ENCODE peak calls at places on chromosomes 13 and 19, in nine cellular contexts. G is astrocyte, O is upper lobe of right lung, S is GM23338, R is psoas muscle, U is aorta, Q is cardiac muscle cell, H is breast epithelium, D is tibial artery. Z is an unnamed sample.

GRCh38 chr19:23314505-23315241 is 64.5 kb upstream of the ZNF724 start:
- DNase-seq in G (no peak), R (no peak), D (no peak), O (no peak), U (no peak), Q (no peak), H (no peak), S (no peak), Z (no peak)

GRCh38 chr19:9673912-9674668 is 810 bp downstream of the ZNF562 start:
- DNase-seq in G (peak; percentile 25), H (no peak), R (no peak), O (no peak), D (no peak), Q (no peak), U (no peak), S (peak; percentile 29), Z (no peak)

GRCh38 chr13:112968380-112968909 is 569 bp upstream of the MCF2L start:
- DNase-seq in Q (peak; percentile 39), H (peak; percentile 35), O (peak; percentile 85), D (no peak), S (peak; percentile 62), R (no peak), U (no peak), G (no peak), Z (no peak)

GRCh38 chr13:26051231-26052135 is at the start of gene SHISA2:
- DNase-seq in Q (peak; percentile 83), U (peak; percentile 42), R (peak; percentile 37), D (no peak), H (no peak), S (peak; percentile 82), G (peak; percentile 49), O (peak; percentile 78), Z (no peak)

GRCh38 chr19:4985551-4985991 is 16.7 kb downstream of the KDM4B start:
- DNase-seq in O (no peak), D (no peak), H (no peak), R (no peak), Q (no peak), S (no peak), U (no peak), G (no peak), Z (no peak)

GRCh38 chr19:872266-872951 is 12.9 kb downstream of the CFD start:
- DNase-seq in U (peak; percentile 76), S (peak; percentile 82), G (peak; percentile 56), D (no peak), O (peak; percentile 87), R (peak; percentile 60), H (no peak), Q (peak; percentile 53), Z (no peak)

GRCh38 chr13:96020155-96020575 is 33.0 kb downstream of the UGGT2 start:
- DNase-seq in G (peak; percentile 50), D (no peak), U (no peak), O (no peak), R (no peak), H (no peak), S (peak; percentile 74), Q (peak; percentile 74), Z (peak; percentile 50)

GRCh38 chr13:95704510-95704909 is 27.6 kb downstream of the DNAJC3 start:
- DNase-seq in G (no peak), U (no peak), Q (no peak), R (no peak), D (no peak), S (peak; percentile 57), H (no peak), O (no peak), Z (no peak)

GRCh38 chr19:681029-681626 is 4.9 kb downstream of the FSTL3 start:
- DNase-seq in U (peak; percentile 79), H (no peak), O (peak; percentile 97), S (peak; percentile 96), Q (no peak), G (no peak), D (peak; percentile 41), R (no peak), Z (peak; percentile 94)

GRCh38 chr13:111536239-111536638 is 215.8 kb downstream of the TEX29 start:
- DNase-seq in S (no peak), O (no peak), Q (no peak), R (no peak), U (no peak), D (no peak), G (no peak), H (no peak), Z (no peak)
- H3K27me3 ChIP-seq in S (peaks cover 43% of the 10 kb centered on the region), O (peaks cover 83% of the 10 kb centered on the region), Q (peaks cover 93% of the 10 kb centered on the region), R (peaks cover 9% of the 10 kb centered on the region), U (no peaks in the 10 kb centered on the region), D (peaks cover 41% of the 10 kb centered on the region), G (peaks cover 15% of the 10 kb centered on the region), H (no peaks in the 10 kb centered on the region), Z (peaks cover 45% of the 10 kb centered on the region)

DNA sequence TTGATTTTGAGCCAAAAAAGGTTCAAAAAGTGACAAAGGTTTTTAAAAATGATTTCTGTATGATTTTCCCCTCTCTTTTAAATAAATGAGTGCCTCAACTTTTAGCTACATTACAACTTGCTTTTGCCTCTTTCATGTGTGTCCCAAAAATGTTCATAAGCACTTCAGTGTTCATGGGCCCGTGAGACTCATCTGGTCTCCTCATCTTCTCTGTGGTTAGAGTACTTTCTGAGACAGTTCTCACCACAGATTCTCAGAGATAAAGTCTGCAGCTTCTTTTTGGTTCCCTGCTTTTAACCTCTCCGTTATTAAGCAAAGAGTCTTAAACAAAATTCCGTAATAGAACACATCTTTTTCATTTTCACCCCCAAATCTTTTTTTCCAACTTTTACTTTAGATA is 156.9 kb downstream of the DLEU7 start:
- DNase-seq in R (no peak), G (no peak), D (no peak), Q (no peak), H (no peak), O (no peak), U (no peak), S (no peak), Z (no peak)
- H3K27ac ChIP-seq in R (no peak overlapping the region), G (no peak overlapping the region), D (no peak overlapping the region), Q (no peak overlapping the region), H (no peak overlapping the region), O (no peak overlapping the region), U (no peak overlapping the region), S (no peak overlapping the region), Z (no peak overlapping the region)

GRCh38 chr19:3958836-3959765 is 11.8 kb downstream of the DAPK3 start:
- DNase-seq in G (no peak), H (peak; percentile 29), U (no peak), O (no peak), S (no peak), Q (no peak), R (no peak), D (no peak), Z (no peak)
- H3K36me3 ChIP-seq in G (peaks cover 25% of the 10 kb centered on the region), H (peaks cover 20% of the 10 kb centered on the region), U (peaks cover 26% of the 10 kb centered on the region), O (peaks cover 71% of the 10 kb centered on the region), S (peaks cover 11% of the 10 kb centered on the region), Q (peaks cover 54% of the 10 kb centered on the region), R (peaks cover 15% of the 10 kb centered on the region), D (peaks cover 87% of the 10 kb centered on the region), Z (no peaks in the 10 kb centered on the region)

GRCh38 chr19:12833747-12834417 is 497 bp downstream of the RTBDN start:
- DNase-seq in R (no peak), S (peak; percentile 74), U (no peak), Q (peak; percentile 73), H (no peak), D (no peak), O (peak; percentile 69), G (no peak), Z (no peak)
- H3K27me3 ChIP-seq in R (peaks cover 53% of the 10 kb centered on the region), S (peaks cover 14% of the 10 kb centered on the region), U (no peaks in the 10 kb centered on the region), Q (peaks cover 44% of the 10 kb centered on the region), H (peaks cover 18% of the 10 kb centered on the region), D (peaks cover 98% of the 10 kb centered on the region), O (peaks cover 91% of the 10 kb centered on the region), G (peaks cover 55% of the 10 kb centered on the region), Z (peaks cover 47% of the 10 kb centered on the region)

GRCh38 chr19:31096047-31096446 is 253.2 kb downstream of the TSHZ3 start:
- DNase-seq in O (no peak), H (no peak), S (peak; percentile 22), G (no peak), D (no peak), U (no peak), R (peak; percentile 18), Q (peak; percentile 59), Z (no peak)
- H3K27ac ChIP-seq in O (no peak overlapping the region), H (no peak overlapping the region), S (no peak overlapping the region), G (no peak overlapping the region), D (no peak overlapping the region), U (no peak overlapping the region), R (no peak overlapping the region), Q (peak overlapping the region; percentile 25), Z (no peak overlapping the region)

GRCh38 chr13:45341034-45341798 is at the start of gene TPT1:
- DNase-seq in Q (peak; percentile 98), U (peak; percentile 98), G (peak; percentile 93), S (peak; percentile 98), O (peak; percentile 100), D (peak; percentile 98), R (peak; percentile 99), H (peak; percentile 99), Z (peak; percentile 99)
- H3K36me3 ChIP-seq in Q (peaks cover 38% of the 10 kb centered on the region), U (peaks cover 2% of the 10 kb centered on the region), G (peaks cover 41% of the 10 kb centered on the region), S (peaks cover 43% of the 10 kb centered on the region), O (peaks cover 46% of the 10 kb centered on the region), D (peaks cover 59% of the 10 kb centered on the region), R (peaks cover 13% of the 10 kb centered on the region), H (no peaks in the 10 kb centered on the region), Z (no peaks in the 10 kb centered on the region)

DNA sequence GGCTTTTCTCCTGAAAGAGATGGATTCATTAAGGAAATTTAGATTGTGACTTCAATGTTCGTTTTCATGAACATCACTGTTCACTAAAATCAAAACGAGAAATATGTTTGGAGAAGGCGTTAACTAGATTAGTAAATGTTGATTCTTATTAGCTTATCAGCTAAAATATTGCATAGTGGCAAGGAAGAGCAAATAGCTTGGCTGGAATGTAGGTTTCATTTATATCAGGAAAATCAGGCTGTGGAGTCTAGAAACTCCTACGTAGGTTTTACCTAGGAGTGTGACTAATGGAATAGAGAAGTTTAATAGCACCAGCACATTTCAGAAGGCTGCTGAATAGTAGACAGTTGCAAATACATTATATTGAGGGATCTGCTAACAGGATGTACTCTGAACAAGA is 344.9 kb downstream of the LIG4 start:
- DNase-seq in D (no peak), S (no peak), R (no peak), Q (no peak), U (no peak), H (no peak), O (no peak), G (no peak), Z (no peak)
- H3K27me3 ChIP-seq in D (peaks cover 43% of the 10 kb centered on the region), S (peaks cover 39% of the 10 kb centered on the region), R (peaks cover 15% of the 10 kb centered on the region), Q (peaks cover 39% of the 10 kb centered on the region), U (no peaks in the 10 kb centered on the region), H (no peaks in the 10 kb centered on the region), O (peaks cover 45% of the 10 kb centered on the region), G (peaks cover 5% of the 10 kb centered on the region), Z (peaks cover 25% of the 10 kb centered on the region)

DNA sequence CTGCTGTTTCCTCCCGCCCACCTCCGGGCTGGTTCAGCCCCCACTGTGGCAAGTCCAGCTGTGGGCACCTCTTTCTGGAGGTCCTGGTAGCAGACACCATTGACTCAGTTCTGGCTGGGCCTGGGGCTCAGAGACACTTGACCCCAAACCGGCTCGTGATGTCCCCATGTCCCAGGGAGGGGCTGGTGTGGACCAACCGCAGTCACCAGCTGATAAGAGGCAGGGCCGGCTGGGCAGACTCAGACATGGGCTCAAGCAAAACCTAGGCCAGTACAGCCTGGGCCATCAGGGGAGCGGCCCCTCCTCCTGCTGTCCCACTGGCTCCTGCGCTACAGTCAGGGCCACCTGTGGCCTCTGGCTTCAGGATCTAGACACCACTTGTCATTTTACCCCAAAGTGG is 19.8 kb upstream of the TMEM160 start:
- DNase-seq in R (no peak), G (no peak), O (no peak), Q (no peak), H (no peak), U (no peak), D (no peak), S (no peak), Z (no peak)
- H3K27ac ChIP-seq in R (no peak overlapping the region), G (no peak overlapping the region), O (no peak overlapping the region), Q (no peak overlapping the region), H (no peak overlapping the region), U (no peak overlapping the region), D (no peak overlapping the region), S (peak overlapping the region; percentile 39), Z (no peak overlapping the region)